ENCODE peak calls at places on chromosome 2, in six cellular contexts. One of them, this sample, is unnamed.

GRCh38 chr2:219057709-219058540 is 2.8 kb downstream of the IHH start:
- DNase-seq in cardiac fibroblast: peak
- DNase-seq in HFF-Myc: no peak
- DNase-seq in uterus: peak
- DNase-seq in heart right ventricle: peak
- DNase-seq in type B pancreatic cell: no peak
- DNase-seq in this sample: peak

GRCh38 chr2:240404174-240404852 is 31.1 kb upstream of the GPC1 start:
- DNase-seq in uterus: peak
- DNase-seq in cardiac fibroblast: no peak
- DNase-seq in heart right ventricle: no peak
- DNase-seq in HFF-Myc: no peak
- DNase-seq in type B pancreatic cell: peak
- DNase-seq in this sample: no peak

GRCh38 chr2:242002944-242003343 is 133.4 kb downstream of the RTP5 start:
- DNase-seq in cardiac fibroblast: no peak
- DNase-seq in heart right ventricle: no peak
- DNase-seq in uterus: no peak
- DNase-seq in type B pancreatic cell: no peak
- DNase-seq in HFF-Myc: no peak
- DNase-seq in this sample: no peak

GRCh38 chr2:5666798-5667197 is 25.4 kb upstream of the SOX11 start:
- DNase-seq in type B pancreatic cell: no peak
- DNase-seq in cardiac fibroblast: no peak
- DNase-seq in uterus: no peak
- DNase-seq in heart right ventricle: no peak
- DNase-seq in HFF-Myc: no peak
- DNase-seq in this sample: no peak

GRCh38 chr2:31318360-31319336 is 84.7 kb downstream of the EHD3 start:
- DNase-seq in heart right ventricle: peak
- DNase-seq in type B pancreatic cell: no peak
- DNase-seq in uterus: no peak
- DNase-seq in cardiac fibroblast: peak
- DNase-seq in HFF-Myc: no peak
- DNase-seq in this sample: peak

GRCh38 chr2:169659314-169659713 is 34.9 kb downstream of the CFAP210 start:
- DNase-seq in HFF-Myc: no peak
- DNase-seq in type B pancreatic cell: no peak
- DNase-seq in heart right ventricle: no peak
- DNase-seq in cardiac fibroblast: no peak
- DNase-seq in uterus: no peak
- DNase-seq in this sample: no peak

GRCh38 chr2:100015849-100016248 is 126.5 kb downstream of the AFF3 start:
- DNase-seq in heart right ventricle: no peak
- DNase-seq in HFF-Myc: no peak
- DNase-seq in type B pancreatic cell: no peak
- DNase-seq in cardiac fibroblast: no peak
- DNase-seq in uterus: no peak
- DNase-seq in this sample: no peak

GRCh38 chr2:199979398-199979797 is 24.0 kb downstream of the MAIP1 start:
- DNase-seq in cardiac fibroblast: no peak
- DNase-seq in heart right ventricle: no peak
- DNase-seq in HFF-Myc: no peak
- DNase-seq in uterus: no peak
- DNase-seq in type B pancreatic cell: no peak
- DNase-seq in this sample: no peak

GRCh38 chr2:141513853-141514252 is 617.0 kb downstream of the LRP1B start:
- DNase-seq in heart right ventricle: no peak
- DNase-seq in HFF-Myc: no peak
- DNase-seq in uterus: no peak
- DNase-seq in type B pancreatic cell: no peak
- DNase-seq in cardiac fibroblast: no peak
- DNase-seq in this sample: no peak

GRCh38 chr2:214376631-214377624 is 33.9 kb upstream of the VWC2L start:
- DNase-seq in cardiac fibroblast: no peak
- DNase-seq in heart right ventricle: no peak
- DNase-seq in HFF-Myc: no peak
- DNase-seq in uterus: no peak
- DNase-seq in type B pancreatic cell: no peak
- DNase-seq in this sample: no peak

GRCh38 chr2:146229513-146230155 is 1615.2 kb upstream of the ACVR2A start:
- DNase-seq in cardiac fibroblast: no peak
- DNase-seq in heart right ventricle: no peak
- DNase-seq in type B pancreatic cell: no peak
- DNase-seq in HFF-Myc: no peak
- DNase-seq in uterus: no peak
- DNase-seq in this sample: no peak

GRCh38 chr2:187078297-187078696 is 229.3 kb upstream of the ZSWIM2 start:
- DNase-seq in uterus: no peak
- DNase-seq in cardiac fibroblast: no peak
- DNase-seq in heart right ventricle: no peak
- DNase-seq in type B pancreatic cell: no peak
- DNase-seq in HFF-Myc: no peak
- DNase-seq in this sample: no peak

GRCh38 chr2:47599171-47599570 is 183.8 kb upstream of the MSH6 start:
- DNase-seq in uterus: no peak
- DNase-seq in heart right ventricle: no peak
- DNase-seq in cardiac fibroblast: no peak
- DNase-seq in type B pancreatic cell: no peak
- DNase-seq in HFF-Myc: no peak
- DNase-seq in this sample: no peak

GRCh38 chr2:79935771-79936657 is 368.5 kb downstream of the LRRTM1 start:
- DNase-seq in type B pancreatic cell: no peak
- DNase-seq in HFF-Myc: peak
- DNase-seq in cardiac fibroblast: peak
- DNase-seq in heart right ventricle: no peak
- DNase-seq in uterus: no peak
- DNase-seq in this sample: peak

GRCh38 chr2:67006373-67006960 is 390.7 kb upstream of the ETAA1 start:
- DNase-seq in type B pancreatic cell: no peak
- DNase-seq in heart right ventricle: no peak
- DNase-seq in cardiac fibroblast: no peak
- DNase-seq in uterus: no peak
- DNase-seq in HFF-Myc: no peak
- DNase-seq in this sample: no peak

GRCh38 chr2:8315766-8316165 is 366.1 kb upstream of the ID2 start:
- DNase-seq in HFF-Myc: no peak
- DNase-seq in type B pancreatic cell: no peak
- DNase-seq in heart right ventricle: no peak
- DNase-seq in cardiac fibroblast: peak
- DNase-seq in uterus: no peak
- DNase-seq in this sample: no peak

GRCh38 chr2:161161074-161161577 is 898 bp downstream of the TANK start:
- DNase-seq in heart right ventricle: no peak
- DNase-seq in cardiac fibroblast: peak
- DNase-seq in uterus: no peak
- DNase-seq in HFF-Myc: no peak
- DNase-seq in type B pancreatic cell: no peak
- DNase-seq in this sample: no peak

DNA sequence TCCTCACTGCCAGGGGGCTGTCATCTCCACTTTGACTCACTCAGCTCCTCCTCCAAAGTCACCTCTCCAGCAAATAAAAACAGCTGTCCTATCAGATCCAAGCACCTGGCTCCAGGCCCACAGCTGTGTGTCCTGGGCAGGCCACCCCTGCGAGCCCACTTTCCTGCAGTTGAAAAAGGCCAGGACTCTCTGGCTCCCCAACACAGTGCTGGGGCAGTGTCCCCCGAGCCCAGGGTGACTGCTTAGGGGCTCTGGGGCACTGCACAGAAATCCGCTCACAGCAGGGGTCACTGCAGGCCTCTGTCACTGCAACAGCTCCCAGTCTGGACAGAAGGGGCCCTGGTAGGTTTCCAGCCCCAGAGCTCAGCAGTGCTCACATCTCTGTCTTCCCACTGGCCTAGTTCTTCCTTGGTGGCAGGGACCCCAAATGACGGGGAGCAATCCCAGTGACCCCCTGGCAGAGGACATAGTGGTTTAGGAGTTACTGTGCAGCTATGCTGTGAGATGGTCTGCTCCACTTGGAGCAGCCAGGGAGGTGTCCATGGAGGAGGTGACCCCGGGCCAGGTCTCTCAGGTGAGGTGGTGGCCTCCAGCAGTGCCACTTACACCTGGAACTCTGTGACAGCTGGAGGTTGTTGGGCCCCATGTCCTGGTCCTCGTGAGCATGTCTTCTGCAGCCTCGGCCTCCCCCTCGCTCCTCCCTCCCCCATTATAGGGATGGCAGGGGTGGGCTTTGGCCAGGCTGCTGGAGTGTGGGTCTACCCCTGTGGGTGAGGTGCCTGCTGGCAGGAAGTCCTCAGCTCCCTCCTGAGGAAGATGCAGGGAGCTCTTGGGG is 35.5 kb downstream of the HS6ST1 start:
- DNase-seq in cardiac fibroblast: no peak
- DNase-seq in uterus: no peak
- DNase-seq in type B pancreatic cell: no peak
- DNase-seq in heart right ventricle: peak
- DNase-seq in HFF-Myc: no peak
- DNase-seq in this sample: no peak
- TF ChIP-seq CTCF in cardiac fibroblast: no peak
- TF ChIP-seq CTCF in uterus: no peak
- TF ChIP-seq CTCF in type B pancreatic cell: no peak
- TF ChIP-seq CTCF in heart right ventricle: peak
- TF ChIP-seq CTCF in HFF-Myc: peak
- TF ChIP-seq CTCF in this sample: no peak

GRCh38 chr2:27024188-27024587 is 8.6 kb upstream of the TMEM214 start:
- DNase-seq in type B pancreatic cell: no peak
- DNase-seq in uterus: no peak
- DNase-seq in heart right ventricle: no peak
- DNase-seq in HFF-Myc: no peak
- DNase-seq in cardiac fibroblast: no peak
- DNase-seq in this sample: no peak
- TF ChIP-seq CTCF in type B pancreatic cell: peak
- TF ChIP-seq CTCF in uterus: no peak
- TF ChIP-seq CTCF in heart right ventricle: no peak
- TF ChIP-seq CTCF in HFF-Myc: peak
- TF ChIP-seq CTCF in cardiac fibroblast: peak
- TF ChIP-seq CTCF in this sample: no peak

DNA sequence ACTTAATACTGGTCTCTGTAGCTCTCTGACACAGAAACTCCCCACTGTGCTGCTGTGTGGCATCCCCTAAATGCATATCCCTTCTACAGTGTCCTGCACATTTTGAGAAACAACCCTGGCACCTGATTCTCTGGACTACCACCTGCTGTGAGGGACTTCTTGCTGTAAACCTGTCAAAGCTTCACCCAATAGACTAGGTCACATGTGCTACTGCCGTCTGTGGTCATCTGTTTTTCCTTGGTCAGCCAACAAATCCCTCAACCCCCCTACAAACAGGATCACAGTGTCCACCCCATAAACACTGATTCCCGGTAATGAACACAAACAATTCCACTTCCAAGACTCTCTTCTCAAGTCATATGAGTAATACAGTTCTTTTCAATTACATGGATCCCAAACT is 1157.3 kb downstream of the RPIA start:
- DNase-seq in cardiac fibroblast: no peak
- DNase-seq in heart right ventricle: no peak
- DNase-seq in type B pancreatic cell: no peak
- DNase-seq in uterus: no peak
- DNase-seq in HFF-Myc: no peak
- DNase-seq in this sample: no peak
- TF ChIP-seq CTCF in cardiac fibroblast: no peak
- TF ChIP-seq CTCF in heart right ventricle: no peak
- TF ChIP-seq CTCF in type B pancreatic cell: no peak
- TF ChIP-seq CTCF in uterus: no peak
- TF ChIP-seq CTCF in HFF-Myc: no peak
- TF ChIP-seq CTCF in this sample: no peak

GRCh38 chr2:2226326-2226725 is 104.7 kb downstream of the MYT1L start:
- DNase-seq in cardiac fibroblast: no peak
- DNase-seq in HFF-Myc: no peak
- DNase-seq in type B pancreatic cell: no peak
- DNase-seq in heart right ventricle: no peak
- DNase-seq in uterus: no peak
- DNase-seq in this sample: no peak

GRCh38 chr2:2233171-2233826 is 97.8 kb downstream of the MYT1L start:
- DNase-seq in cardiac fibroblast: no peak
- DNase-seq in heart right ventricle: no peak
- DNase-seq in type B pancreatic cell: no peak
- DNase-seq in uterus: no peak
- DNase-seq in HFF-Myc: no peak
- DNase-seq in this sample: no peak

GRCh38 chr2:2232167-2232566 is 98.9 kb downstream of the MYT1L start:
- DNase-seq in type B pancreatic cell: no peak
- DNase-seq in HFF-Myc: no peak
- DNase-seq in heart right ventricle: no peak
- DNase-seq in cardiac fibroblast: no peak
- DNase-seq in uterus: no peak
- DNase-seq in this sample: no peak

GRCh38 chr2:2234398-2234797 is 96.7 kb downstream of the MYT1L start:
- DNase-seq in cardiac fibroblast: no peak
- DNase-seq in HFF-Myc: no peak
- DNase-seq in heart right ventricle: no peak
- DNase-seq in uterus: no peak
- DNase-seq in type B pancreatic cell: no peak
- DNase-seq in this sample: no peak

GRCh38 chr2:2229898-2230817 is 100.9 kb downstream of the MYT1L start:
- DNase-seq in heart right ventricle: peak
- DNase-seq in cardiac fibroblast: no peak
- DNase-seq in uterus: no peak
- DNase-seq in HFF-Myc: no peak
- DNase-seq in type B pancreatic cell: no peak
- DNase-seq in this sample: no peak
- TF ChIP-seq CTCF in heart right ventricle: peak
- TF ChIP-seq CTCF in cardiac fibroblast: no peak
- TF ChIP-seq CTCF in uterus: no peak
- TF ChIP-seq CTCF in HFF-Myc: no peak
- TF ChIP-seq CTCF in type B pancreatic cell: peak
- TF ChIP-seq CTCF in this sample: no peak

GRCh38 chr2:178069551-178069950 is 3.0 kb downstream of the PDE11A start:
- DNase-seq in cardiac fibroblast: no peak
- DNase-seq in type B pancreatic cell: no peak
- DNase-seq in heart right ventricle: no peak
- DNase-seq in uterus: no peak
- DNase-seq in HFF-Myc: no peak
- DNase-seq in this sample: no peak
- TF ChIP-seq CTCF in cardiac fibroblast: no peak
- TF ChIP-seq CTCF in type B pancreatic cell: no peak
- TF ChIP-seq CTCF in heart right ventricle: no peak
- TF ChIP-seq CTCF in uterus: no peak
- TF ChIP-seq CTCF in HFF-Myc: no peak
- TF ChIP-seq CTCF in this sample: no peak

GRCh38 chr2:25201265-25201664 is 32.9 kb upstream of the POMC start:
- DNase-seq in cardiac fibroblast: no peak
- DNase-seq in heart right ventricle: no peak
- DNase-seq in type B pancreatic cell: no peak
- DNase-seq in uterus: no peak
- DNase-seq in HFF-Myc: no peak
- DNase-seq in this sample: no peak
- TF ChIP-seq CTCF in cardiac fibroblast: peak
- TF ChIP-seq CTCF in heart right ventricle: no peak
- TF ChIP-seq CTCF in type B pancreatic cell: peak
- TF ChIP-seq CTCF in uterus: no peak
- TF ChIP-seq CTCF in HFF-Myc: no peak
- TF ChIP-seq CTCF in this sample: peak

This sample was measured in AG09319.